ENCODE peak calls at places on chromosomes 13 and 19, in ten cellular contexts. G is uterus, C is suprapubic skin, W is prostate gland, A is ovary, E is IMR-90, O is stomach, Z is body of pancreas, J is lower leg skin, K is spleen. U is an unnamed sample.

GRCh38 chr13:23470706-23471610 is 37.5 kb upstream of the SACS start:
- DNase-seq in G (no peak), C (no peak), W (no peak), A (no peak), E (no peak), O (no peak), Z (no peak), J (no peak), K (no peak), U (no peak)

GRCh38 chr13:20197361-20197834 is 4.7 kb upstream of the GJB2 start:
- DNase-seq in G (no peak), C (no peak), W (no peak), A (no peak), E (peak), O (no peak), Z (no peak), J (no peak), K (no peak), U (no peak)

GRCh38 chr19:17681505-17682125 is 6.5 kb downstream of the UNC13A start:
- DNase-seq in G (no peak), C (no peak), W (no peak), A (peak), E (peak), O (no peak), Z (no peak), J (no peak), K (no peak), U (no peak)

GRCh38 chr13:27406178-27406939 is 18.1 kb upstream of the GTF3A start:
- DNase-seq in G (no peak), C (no peak), W (peak), A (no peak), E (peak), O (no peak), Z (no peak), J (no peak), K (no peak), U (no peak)

GRCh38 chr19:14530005-14530348 is 583 bp downstream of the TECR start:
- DNase-seq in G (no peak), C (peak), W (no peak), A (no peak), E (no peak), O (no peak), Z (no peak), J (no peak), K (no peak), U (peak)

GRCh38 chr13:111122056-111122455 is 6.9 kb downstream of the ARHGEF7 start:
- DNase-seq in G (no peak), C (no peak), W (no peak), A (no peak), E (peak), O (no peak), Z (no peak), J (no peak), K (no peak), U (no peak)

GRCh38 chr19:17076539-17076919 is 952 bp downstream of the MYO9B start:
- DNase-seq in G (no peak), C (no peak), W (no peak), A (no peak), E (no peak), O (no peak), Z (no peak), J (no peak), K (peak), U (peak)

GRCh38 chr19:52735734-52736133 is 890 bp upstream of the ZNF611 start:
- DNase-seq in G (peak), C (no peak), W (peak), A (peak), E (no peak), O (peak), Z (peak), J (peak), K (peak), U (peak)

GRCh38 chr19:768424-768823 is 17.5 kb downstream of the MISP start:
- DNase-seq in G (no peak), C (no peak), W (no peak), A (peak), E (peak), O (no peak), Z (no peak), J (no peak), K (no peak), U (no peak)

GRCh38 chr19:48989701-48990291 is 3.3 kb downstream of the GYS1 start:
- DNase-seq in G (no peak), C (no peak), W (no peak), A (no peak), E (no peak), O (no peak), Z (no peak), J (no peak), K (no peak), U (no peak)

GRCh38 chr13:103273825-103274224 is 207.6 kb upstream of the SLC10A2 start:
- DNase-seq in G (no peak), C (no peak), W (no peak), A (no peak), E (no peak), O (no peak), Z (no peak), J (no peak), K (no peak), U (no peak)

GRCh38 chr13:84605927-84606326 is 723.7 kb upstream of the SLITRK1 start:
- DNase-seq in G (no peak), C (no peak), W (no peak), A (no peak), E (no peak), O (no peak), Z (no peak), J (no peak), K (no peak), U (no peak)
- TF ChIP-seq CTCF in G (no peak), C (no peak), W (no peak), A (no peak), E (no peak), O (no peak), Z (no peak), J (no peak), K (no peak), U (no peak)

DNA sequence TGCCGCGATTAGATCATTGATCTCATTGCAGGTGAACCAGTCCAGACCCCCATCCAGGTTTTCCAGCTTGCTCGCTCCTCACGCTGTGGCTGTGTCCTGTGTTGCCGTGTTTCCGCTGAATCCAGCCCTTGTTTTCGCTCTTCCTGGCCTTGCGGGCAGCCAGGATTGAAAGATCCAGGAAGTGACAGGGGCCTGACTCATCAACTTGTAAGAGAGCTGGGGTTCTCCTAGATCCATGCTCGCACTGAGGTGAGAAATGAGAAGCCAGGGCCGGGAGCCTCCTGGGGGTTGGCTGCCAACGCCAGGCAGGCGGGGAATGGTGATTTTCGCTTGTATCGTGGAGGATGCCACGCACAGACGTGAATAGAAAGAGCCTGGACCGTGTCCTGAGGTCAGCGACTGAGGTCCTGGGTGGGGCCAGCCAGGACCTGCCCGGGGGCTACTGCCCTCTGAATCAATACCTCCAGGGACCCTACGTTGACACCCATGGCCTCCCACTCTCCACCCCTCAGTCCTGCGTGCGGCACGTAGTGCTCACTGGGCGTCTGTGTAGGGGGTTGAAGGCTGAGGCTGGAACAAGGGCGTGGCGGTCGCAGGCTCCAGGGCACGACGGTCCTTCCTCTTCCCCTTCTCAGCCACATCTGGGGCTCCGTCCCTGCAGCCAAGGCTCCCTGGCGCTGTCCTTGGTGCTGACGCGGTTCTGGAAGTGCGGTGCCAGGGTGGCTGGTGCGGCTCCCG is 7.3 kb upstream of the PTPRH start:
- DNase-seq in G (peak), C (no peak), W (peak), A (peak), E (peak), O (peak), Z (peak), J (peak), K (peak), U (peak)
- TF ChIP-seq POLR2A in G (peak), C (no peak), W (no peak), A (no peak), E (peak), O (no peak), Z (peak), J (no peak), K (no peak), U (peak)

GRCh38 chr19:38211206-38211605 is 12.8 kb downstream of the DPF1 start:
- DNase-seq in G (peak), C (peak), W (no peak), A (peak), E (no peak), O (no peak), Z (no peak), J (no peak), K (no peak), U (no peak)
- TF ChIP-seq CTCF in G (no peak), C (no peak), W (no peak), A (no peak), E (no peak), O (no peak), Z (no peak), J (no peak), K (no peak), U (no peak)

GRCh38 chr19:46787331-46788100 is 878 bp downstream of the SLC1A5 start:
- DNase-seq in G (peak), C (no peak), W (no peak), A (peak), E (peak), O (peak), Z (peak), J (peak), K (peak), U (peak)
- TF ChIP-seq POLR2A in G (no peak), C (no peak), W (no peak), A (no peak), E (no peak), O (no peak), Z (peak), J (no peak), K (no peak), U (peak)

DNA sequence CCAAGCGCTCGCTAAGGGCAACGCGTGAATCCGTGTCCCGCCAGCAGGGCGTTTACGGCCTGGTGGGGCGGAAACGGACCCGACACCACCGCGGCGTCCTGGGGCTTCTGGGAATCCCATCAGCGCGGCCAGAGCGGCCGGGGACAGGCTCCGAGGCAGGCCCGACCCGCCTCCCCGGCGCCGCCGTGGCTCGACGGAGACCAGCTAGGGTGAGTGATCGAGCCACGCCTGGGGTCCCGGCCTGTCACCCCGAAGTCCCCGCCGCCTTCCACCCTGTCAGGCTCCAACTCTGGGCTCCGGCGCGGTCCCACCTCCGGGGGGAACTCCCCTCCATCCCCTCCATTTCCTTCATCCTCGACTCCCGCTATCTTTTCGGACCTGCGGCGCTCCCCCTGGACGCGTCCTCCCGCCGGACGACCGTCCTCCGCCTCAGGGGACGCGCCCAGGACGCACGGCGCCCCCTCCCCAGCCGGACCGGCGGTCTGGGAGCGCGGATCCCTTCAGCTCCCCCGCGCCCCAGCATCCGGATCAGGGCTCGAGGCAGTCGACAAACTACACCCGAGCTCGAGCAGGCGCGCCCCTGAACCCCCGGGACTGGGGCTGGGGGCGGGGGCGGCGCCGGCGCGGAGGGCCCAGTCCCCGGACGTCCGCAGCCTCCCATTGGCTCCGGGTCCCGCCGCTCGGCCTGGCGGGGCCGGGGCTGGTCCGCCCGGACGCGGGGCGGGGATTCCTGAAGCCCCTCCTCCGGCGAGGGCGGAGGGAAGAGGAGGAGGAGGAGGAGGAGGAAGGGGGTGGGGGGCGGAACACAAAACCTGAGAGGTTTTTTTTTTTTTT is 643 bp upstream of the BICRA start:
- DNase-seq in G (peak), C (peak), W (peak), A (peak), E (peak), O (peak), Z (peak), J (peak), K (peak), U (peak)
- TF ChIP-seq CTCF in G (no peak), C (no peak), W (peak), A (peak), E (peak), O (no peak), Z (no peak), J (no peak), K (peak), U (no peak)

DNA sequence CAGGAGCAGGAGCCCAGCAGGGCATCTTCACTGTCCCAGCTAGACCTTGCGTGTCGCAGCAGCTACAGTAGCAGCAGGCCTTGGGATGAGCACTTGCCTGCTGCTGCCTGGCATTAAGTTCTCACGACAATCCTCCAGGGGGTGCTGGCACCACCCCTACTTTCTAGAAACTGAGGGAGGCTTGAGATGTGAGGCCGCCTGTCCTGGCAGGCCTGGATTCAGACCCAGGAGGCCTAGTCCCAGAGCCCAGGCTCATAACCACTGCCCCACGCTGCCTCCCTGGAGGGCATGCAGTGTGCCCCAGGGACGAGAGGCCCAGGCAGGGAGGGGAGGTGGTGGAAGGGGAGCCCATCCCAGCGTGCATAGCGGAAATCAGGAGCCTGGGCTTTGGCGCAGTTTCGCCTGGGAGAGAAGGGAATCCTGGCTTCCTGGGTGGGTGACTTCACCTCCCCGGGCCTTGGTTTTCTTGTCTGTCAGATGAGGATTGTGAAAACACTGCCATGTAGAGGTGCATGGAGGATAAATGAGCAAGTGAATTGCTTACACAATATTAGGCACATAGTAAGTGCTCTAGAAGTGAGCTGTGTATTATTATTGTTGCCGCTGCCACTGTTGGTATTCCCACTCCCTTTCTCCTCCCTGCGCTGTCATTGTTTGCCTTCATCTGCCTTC is 26.1 kb downstream of the PPP5C start:
- DNase-seq in G (no peak), C (peak), W (no peak), A (peak), E (no peak), O (no peak), Z (peak), J (no peak), K (no peak), U (peak)
- TF ChIP-seq POLR2A in G (no peak), C (no peak), W (no peak), A (no peak), E (no peak), O (no peak), Z (no peak), J (no peak), K (no peak), U (no peak)

GRCh38 chr19:39412100-39412866 is at the start of gene PLEKHG2:
- DNase-seq in G (peak), C (peak), W (peak), A (peak), E (peak), O (peak), Z (peak), J (peak), K (peak), U (peak)
- TF ChIP-seq CTCF in G (peak), C (peak), W (peak), A (peak), E (peak), O (peak), Z (no peak), J (no peak), K (no peak), U (peak)

DNA sequence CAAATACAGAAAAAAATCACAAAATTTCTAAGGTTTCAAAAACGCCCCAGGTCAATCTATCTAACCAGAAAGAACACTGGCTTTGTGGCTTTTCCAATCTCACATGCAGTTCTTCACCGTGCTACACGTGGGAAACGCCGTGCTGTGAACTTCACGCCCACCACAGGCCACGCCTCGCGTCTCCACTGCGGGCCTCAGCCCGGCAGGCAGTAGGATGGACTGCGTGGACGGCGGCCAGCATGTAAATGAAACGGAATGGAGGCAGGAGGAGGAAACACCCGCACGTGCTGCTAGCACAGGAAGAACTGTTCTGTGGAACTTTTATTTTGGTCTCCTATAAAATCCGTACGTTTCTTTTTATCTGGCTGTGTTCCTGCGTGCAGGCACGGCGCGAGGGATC is 23.8 kb downstream of the ZNF787 start:
- DNase-seq in G (no peak), C (no peak), W (peak), A (no peak), E (no peak), O (no peak), Z (no peak), J (no peak), K (peak), U (no peak)
- TF ChIP-seq POLR2A in G (no peak), C (no peak), W (no peak), A (no peak), E (no peak), O (no peak), Z (no peak), J (no peak), K (no peak), U (no peak)

U was measured in Peyer's patch.